ENCODE peak calls at places on chromosome 12, in six cellular contexts. J, X, N, O, A and C are unnamed samples.

GRCh38 chr12:121495746-121496145 is 85.1 kb downstream of the KDM2B start:
- DNase-seq in J (no peak), X (no peak), N (no peak), O (no peak), A (no peak), C (no peak)

GRCh38 chr12:47362131-47362686 is 282.4 kb upstream of the AMIGO2 start:
- DNase-seq in J (no peak), X (no peak), N (no peak), O (no peak), A (no peak), C (no peak)

GRCh38 chr12:48988030-48988649 is 10.0 kb downstream of the WNT1 start:
- DNase-seq in J (peak), X (peak), N (no peak), O (peak), A (peak), C (no peak)

GRCh38 chr12:121175383-121176119 is 34.4 kb upstream of the P2RX4 start:
- DNase-seq in J (peak), X (no peak), N (no peak), O (no peak), A (peak), C (peak)

GRCh38 chr12:92544321-92544720 is 158.5 kb upstream of the PLEKHG7 start:
- DNase-seq in J (no peak), X (no peak), N (no peak), O (no peak), A (no peak), C (no peak)

GRCh38 chr12:75478395-75478794 is 2.2 kb upstream of the GLIPR1 start:
- DNase-seq in J (no peak), X (no peak), N (peak), O (no peak), A (no peak), C (no peak)

GRCh38 chr12:123805119-123805518 is 43.0 kb downstream of the DNAH10 start:
- DNase-seq in J (no peak), X (no peak), N (no peak), O (no peak), A (no peak), C (no peak)

GRCh38 chr12:10849425-10849878 is at the start of gene PRR4:
- DNase-seq in J (no peak), X (no peak), N (no peak), O (no peak), A (no peak), C (no peak)

GRCh38 chr12:91394903-91395302 is 212.3 kb upstream of the DCN start:
- DNase-seq in J (no peak), X (no peak), N (no peak), O (no peak), A (no peak), C (no peak)

GRCh38 chr12:22702690-22703089 is 77.7 kb downstream of the ETNK1 start:
- DNase-seq in J (no peak), X (no peak), N (no peak), O (no peak), A (no peak), C (no peak)

GRCh38 chr12:124852329-124852831 is 11.3 kb downstream of the SCARB1 start:
- DNase-seq in J (no peak), X (peak), N (no peak), O (no peak), A (no peak), C (no peak)

GRCh38 chr12:2341871-2342270 is 289.1 kb downstream of the CACNA1C start:
- DNase-seq in J (no peak), X (no peak), N (no peak), O (no peak), A (no peak), C (no peak)

GRCh38 chr12:76318773-76319594 is 29.2 kb downstream of the BBS10 start:
- DNase-seq in J (no peak), X (no peak), N (no peak), O (no peak), A (no peak), C (no peak)

GRCh38 chr12:71566655-71567054 is 97.0 kb downstream of the ZFC3H1 start:
- DNase-seq in J (no peak), X (no peak), N (no peak), O (no peak), A (no peak), C (no peak)

GRCh38 chr12:92326877-92327276 is 181.2 kb upstream of the BTG1 start:
- DNase-seq in J (no peak), X (no peak), N (no peak), O (no peak), A (no peak), C (no peak)

GRCh38 chr12:114838480-114838879 is 154.5 kb upstream of the TBX3 start:
- DNase-seq in J (no peak), X (no peak), N (no peak), O (no peak), A (no peak), C (no peak)

GRCh38 chr12:46439793-46440511 is 67.4 kb upstream of the SLC38A2 start:
- DNase-seq in J (no peak), X (no peak), N (no peak), O (no peak), A (no peak), C (no peak)

GRCh38 chr12:91109148-91109564 is 2.1 kb downstream of the LUM start:
- DNase-seq in J (no peak), X (peak), N (peak), O (peak), A (peak), C (no peak)

GRCh38 chr12:28209782-28210181 is 19.5 kb downstream of the CCDC91 start:
- DNase-seq in J (no peak), X (no peak), N (no peak), O (no peak), A (no peak), C (no peak)

GRCh38 chr12:28176295-28176694 is 14.0 kb upstream of the CCDC91 start:
- DNase-seq in J (no peak), X (no peak), N (no peak), O (no peak), A (no peak), C (no peak)

GRCh38 chr12:88142610-88142991 is 494 bp downstream of the TMTC3 start:
- DNase-seq in J (no peak), X (peak), N (no peak), O (no peak), A (no peak), C (no peak)

GRCh38 chr12:22443379-22444316 is 100.7 kb downstream of the C2CD5 start:
- DNase-seq in J (peak), X (peak), N (peak), O (peak), A (peak), C (peak)

GRCh38 chr12:94650143-94651056 is at the start of gene TMCC3:
- DNase-seq in J (peak), X (no peak), N (no peak), O (peak), A (no peak), C (peak)

GRCh38 chr12:94140556-94140955 is 7.8 kb upstream of the PLXNC1 start:
- DNase-seq in J (peak), X (peak), N (no peak), O (peak), A (peak), C (peak)

GRCh38 chr12:122830517-122831214 is 4.6 kb upstream of the HIP1R start:
- DNase-seq in J (no peak), X (no peak), N (no peak), O (no peak), A (peak), C (no peak)

GRCh38 chr12:28939427-28939826 is 209.7 kb upstream of the FAR2 start:
- DNase-seq in J (no peak), X (no peak), N (no peak), O (no peak), A (no peak), C (no peak)

GRCh38 chr12:51721281-51721940 is 127.1 kb downstream of the FIGNL2 start:
- DNase-seq in J (peak), X (no peak), N (no peak), O (peak), A (peak), C (peak)

GRCh38 chr12:62802321-62802720 is 132.6 kb downstream of the PPM1H start:
- DNase-seq in J (no peak), X (no peak), N (no peak), O (no peak), A (no peak), C (no peak)

GRCh38 chr12:64814432-64814831 is 10.0 kb upstream of the TBC1D30 start:
- DNase-seq in J (no peak), X (no peak), N (no peak), O (no peak), A (no peak), C (no peak)

GRCh38 chr12:131530427-131530826 is 180.5 kb upstream of the SFSWAP start:
- DNase-seq in J (no peak), X (no peak), N (no peak), O (no peak), A (no peak), C (no peak)
- TF ChIP-seq POLR2AphosphoS5 in J (no peak), X (no peak), N (no peak), O (no peak), A (no peak), C (no peak)

DNA sequence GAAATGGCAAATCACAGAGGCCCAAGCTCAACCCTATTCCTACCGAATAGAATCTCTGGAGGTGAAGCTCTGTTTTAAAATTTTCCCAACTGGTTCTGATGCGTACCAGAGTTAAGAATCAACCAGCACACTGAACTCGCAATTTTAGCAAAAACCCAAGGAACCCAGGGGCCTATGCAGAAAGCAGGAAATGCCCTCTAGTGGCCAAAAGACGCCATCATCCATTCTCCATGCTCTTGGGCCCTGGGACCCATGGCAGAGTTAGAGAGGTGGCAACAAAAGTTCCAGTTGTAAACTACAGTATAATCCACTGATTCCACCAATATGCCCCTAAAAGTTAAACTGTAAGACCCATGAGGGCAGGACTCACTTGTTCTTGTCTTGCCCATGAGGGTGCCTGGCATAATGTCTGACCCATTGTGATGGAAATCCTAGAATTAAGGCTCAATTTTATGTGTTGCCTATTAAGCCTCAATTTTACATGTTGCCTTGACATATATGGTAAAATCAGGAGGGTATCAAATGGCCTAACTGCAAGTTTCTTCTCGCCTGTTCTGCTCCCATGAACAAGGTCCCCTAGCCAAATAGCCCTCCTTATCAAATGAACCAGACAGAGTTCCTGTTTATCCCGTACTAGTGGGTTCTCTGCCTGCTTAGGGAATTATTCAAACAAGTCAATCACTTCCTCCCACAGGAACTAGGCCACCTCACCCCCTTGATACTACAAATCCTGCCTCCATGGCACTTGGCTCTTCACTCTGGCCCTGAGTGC is 137.5 kb upstream of the CPM start:
- DNase-seq in J (peak), X (peak), N (no peak), O (peak), A (peak), C (peak)
- TF ChIP-seq POLR2A in J (no peak), X (no peak), N (no peak), O (no peak), A (no peak), C (no peak)

GRCh38 chr12:89470741-89471504 is 53.7 kb downstream of the GALNT4 start:
- DNase-seq in J (no peak), X (peak), N (no peak), O (no peak), A (peak), C (no peak)

GRCh38 chr12:89475203-89475990 is 49.2 kb downstream of the GALNT4 start:
- DNase-seq in J (no peak), X (no peak), N (no peak), O (no peak), A (no peak), C (no peak)

GRCh38 chr12:89469361-89469760 is 55.2 kb downstream of the GALNT4 start:
- DNase-seq in J (no peak), X (no peak), N (no peak), O (no peak), A (no peak), C (no peak)

GRCh38 chr12:89474615-89475014 is 50.0 kb downstream of the GALNT4 start:
- DNase-seq in J (no peak), X (no peak), N (no peak), O (no peak), A (no peak), C (no peak)

DNA sequence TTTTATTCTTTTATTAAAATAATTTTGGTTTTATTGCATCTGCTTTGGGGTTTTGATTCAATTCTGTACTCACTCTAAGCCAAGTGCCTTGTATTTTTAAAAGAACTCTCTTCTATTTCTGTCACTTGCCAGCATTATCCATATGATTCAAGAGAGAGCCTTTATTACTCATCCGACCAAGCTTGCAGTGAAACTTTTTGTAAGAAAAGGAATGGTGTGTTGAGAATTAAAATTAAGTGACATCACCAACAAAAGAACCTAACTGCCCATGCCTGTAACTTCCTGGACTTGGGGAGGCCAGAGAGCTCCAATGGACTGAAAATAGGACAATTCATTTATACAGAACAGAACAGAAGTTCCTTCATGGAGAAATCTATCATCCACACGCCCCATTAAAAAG is 52.1 kb downstream of the GALNT4 start:
- DNase-seq in J (no peak), X (no peak), N (no peak), O (no peak), A (no peak), C (no peak)
- TF ChIP-seq TAF1 in J (no peak), X (no peak), N (no peak), O (no peak), A (no peak), C (no peak)

DNA sequence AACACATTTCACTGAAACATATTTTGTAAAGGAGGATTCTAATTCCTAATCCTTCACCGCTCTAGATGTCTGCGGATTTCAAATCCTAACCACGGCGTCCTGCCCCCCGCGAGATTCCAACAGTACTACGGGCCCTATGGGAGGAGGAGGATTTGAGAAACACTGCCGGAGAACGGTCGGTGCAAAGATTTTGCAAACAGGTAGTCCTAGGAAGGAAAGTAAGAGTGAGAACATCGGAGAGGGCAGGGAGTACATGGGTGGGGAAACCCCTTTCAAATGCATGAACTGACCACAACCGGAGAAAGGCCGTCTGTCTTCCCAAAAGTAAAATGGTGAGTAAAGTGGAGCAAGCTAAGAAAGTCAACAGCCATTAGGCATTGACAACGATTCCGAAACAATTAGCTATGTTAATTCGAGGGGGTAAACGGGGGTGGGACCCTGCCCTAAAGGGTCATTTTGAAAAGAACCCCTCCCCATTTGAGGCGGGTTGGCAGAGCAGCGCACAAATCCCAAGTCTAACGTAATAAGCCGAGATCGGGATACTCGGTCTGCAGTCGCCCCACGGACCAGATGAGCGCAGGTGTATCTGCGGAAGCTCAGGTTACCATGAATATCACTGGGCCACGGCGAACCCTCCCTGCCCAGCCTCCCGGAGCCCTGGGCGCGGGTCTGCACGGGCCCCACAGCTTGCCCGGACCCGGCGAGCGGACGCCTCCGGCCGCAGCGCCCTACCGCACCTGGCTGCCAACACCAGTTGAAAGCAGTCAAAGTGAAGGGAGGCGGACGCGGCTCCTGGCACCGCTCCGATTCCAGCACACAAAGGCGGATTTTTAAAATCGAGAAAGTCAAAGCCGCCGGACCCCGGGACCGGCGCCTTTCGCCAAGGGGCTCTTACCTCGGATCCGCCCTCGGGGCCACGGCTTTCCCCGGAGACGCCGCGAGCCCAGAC is 648 bp downstream of the EPS8 start:
- DNase-seq in J (no peak), X (peak), N (peak), O (no peak), A (peak), C (no peak)
- TF ChIP-seq POLR2AphosphoS5 in J (no peak), X (no peak), N (no peak), O (no peak), A (no peak), C (no peak)

DNA sequence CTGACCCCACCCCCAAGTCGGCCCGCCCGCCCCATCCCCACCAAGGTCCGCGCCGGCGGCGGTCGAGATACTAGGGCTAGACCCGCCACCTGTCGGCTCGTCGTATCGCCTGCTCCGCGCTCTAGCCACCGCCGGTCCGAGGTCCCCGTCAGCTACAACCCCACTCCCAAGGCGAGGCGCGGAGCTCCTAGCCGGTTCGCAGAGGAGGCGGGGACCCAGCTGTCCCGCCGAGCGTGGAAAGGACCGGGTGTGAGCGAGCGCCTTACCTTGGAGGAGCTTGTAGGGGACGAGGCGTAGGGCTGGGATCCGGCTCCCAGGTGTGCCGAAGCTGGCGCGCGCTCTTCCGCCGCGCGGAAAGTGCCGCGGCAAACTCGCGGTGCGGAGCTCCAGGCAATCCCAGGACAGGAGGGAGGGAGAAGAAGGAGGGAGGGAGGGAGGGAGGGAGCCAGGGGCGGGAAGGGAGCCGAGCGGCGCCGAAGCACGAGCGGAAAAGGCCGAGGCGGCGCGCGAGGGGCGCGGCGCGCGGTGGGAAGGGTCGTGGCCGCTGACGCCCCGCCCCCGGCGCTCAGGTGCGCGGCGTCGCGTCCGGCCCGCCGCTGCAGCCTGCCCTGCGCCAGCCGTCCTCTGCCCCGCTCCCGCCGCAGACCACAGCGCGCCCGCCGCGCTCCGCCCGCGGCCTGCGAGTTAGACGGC is at the start of gene PAWR:
- DNase-seq in J (peak), X (peak), N (no peak), O (peak), A (no peak), C (peak)
- TF ChIP-seq POLR2A in J (no peak), X (peak), N (peak), O (peak), A (no peak), C (no peak)

DNA sequence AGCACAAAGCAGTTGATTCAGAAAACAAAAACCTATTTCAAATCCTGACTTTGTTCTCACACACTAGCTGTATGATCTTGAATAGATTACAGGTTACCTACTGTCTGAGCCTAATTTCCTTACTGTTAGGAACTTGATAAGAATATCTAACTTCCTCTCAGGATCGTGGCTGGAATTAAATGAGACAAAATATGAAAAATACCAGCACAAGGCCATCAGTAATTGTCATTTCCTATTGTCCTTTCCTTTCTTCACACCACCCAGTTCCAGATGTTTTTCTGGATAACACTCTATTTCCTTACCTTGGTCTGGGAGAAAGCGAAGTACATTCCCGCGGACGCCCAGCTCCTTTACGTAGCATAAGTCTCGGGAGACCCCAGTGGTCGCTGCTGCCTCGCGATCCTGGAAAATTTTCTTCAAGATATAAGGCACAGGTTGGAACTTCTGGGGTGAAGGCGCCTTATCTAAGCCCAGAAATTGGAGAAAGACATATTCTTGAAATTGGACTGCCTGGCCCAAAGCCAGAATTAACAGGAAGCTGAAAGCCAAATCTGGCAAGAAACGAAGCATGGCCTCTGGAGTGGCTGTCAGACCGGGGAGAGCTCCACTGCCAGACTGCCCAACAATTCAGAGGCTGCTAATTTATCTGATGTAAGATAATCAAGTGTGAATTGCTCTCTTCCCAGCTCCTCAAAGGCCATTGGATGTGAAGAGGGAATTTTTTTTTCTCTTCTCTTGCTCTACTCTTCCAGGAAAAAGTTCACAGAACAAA is at the start of gene GDF3:
- DNase-seq in J (no peak), X (no peak), N (no peak), O (no peak), A (no peak), C (no peak)
- TF ChIP-seq TAF1 in J (no peak), X (no peak), N (no peak), O (no peak), A (no peak), C (no peak)

GRCh38 chr12:104339663-104340062 is 36.1 kb downstream of the EID3 start:
- DNase-seq in J (no peak), X (no peak), N (no peak), O (no peak), A (no peak), C (no peak)

GRCh38 chr12:104342147-104342546 is 38.6 kb downstream of the EID3 start:
- DNase-seq in J (no peak), X (no peak), N (no peak), O (no peak), A (no peak), C (no peak)

GRCh38 chr12:104340177-104340576 is 36.6 kb downstream of the EID3 start:
- DNase-seq in J (no peak), X (no peak), N (no peak), O (no peak), A (no peak), C (no peak)

GRCh38 chr12:104342635-104343249 is 39.2 kb downstream of the EID3 start:
- DNase-seq in J (no peak), X (no peak), N (no peak), O (no peak), A (no peak), C (no peak)

GRCh38 chr12:104340917-104341611 is 37.5 kb downstream of the EID3 start:
- DNase-seq in J (no peak), X (no peak), N (no peak), O (no peak), A (no peak), C (no peak)
- TF ChIP-seq POLR2AphosphoS5 in J (no peak), X (no peak), N (no peak), O (no peak), A (peak), C (no peak)

GRCh38 chr12:105235747-105236476 is at the start of gene APPL2:
- DNase-seq in J (peak), X (peak), N (peak), O (peak), A (peak), C (peak)
- TF ChIP-seq POLR2A in J (peak), X (peak), N (peak), O (peak), A (peak), C (peak)